ENCODE peak calls at places on chromosomes 12 and 14, in nine cellular contexts. One of them, this sample, is unnamed. For H3K9me3, the result is how much of the 10 kb centered on the place peaks cover.

GRCh38 chr12:32482226-32482625 is 82.9 kb downstream of the FGD4 start:
- DNase-seq in left ventricle myocardium inferior: no peak
- DNase-seq in colonic mucosa: no peak
- DNase-seq in heart right ventricle: peak
- DNase-seq in CD4-positive, alpha-beta T cell: no peak
- DNase-seq in endothelial cell of umbilical vein: peak
- DNase-seq in breast epithelium: no peak
- DNase-seq in aorta: no peak
- DNase-seq in CD8-positive, alpha-beta T cell: no peak
- DNase-seq in this sample: no peak

GRCh38 chr12:613996-614726 is 49.1 kb downstream of the NINJ2 start:
- DNase-seq in endothelial cell of umbilical vein: peak
- DNase-seq in CD8-positive, alpha-beta T cell: no peak
- DNase-seq in heart right ventricle: no peak
- DNase-seq in breast epithelium: no peak
- DNase-seq in aorta: peak
- DNase-seq in CD4-positive, alpha-beta T cell: peak
- DNase-seq in colonic mucosa: no peak
- DNase-seq in left ventricle myocardium inferior: peak
- DNase-seq in this sample: no peak

GRCh38 chr12:121494093-121494787 is 86.6 kb downstream of the KDM2B start:
- DNase-seq in CD8-positive, alpha-beta T cell: peak
- DNase-seq in breast epithelium: no peak
- DNase-seq in left ventricle myocardium inferior: peak
- DNase-seq in aorta: peak
- DNase-seq in CD4-positive, alpha-beta T cell: peak
- DNase-seq in colonic mucosa: peak
- DNase-seq in endothelial cell of umbilical vein: peak
- DNase-seq in heart right ventricle: peak
- DNase-seq in this sample: peak

GRCh38 chr12:45712319-45712718 is 17.2 kb upstream of the ARID2 start:
- DNase-seq in endothelial cell of umbilical vein: no peak
- DNase-seq in heart right ventricle: no peak
- DNase-seq in aorta: no peak
- DNase-seq in colonic mucosa: no peak
- DNase-seq in CD8-positive, alpha-beta T cell: no peak
- DNase-seq in left ventricle myocardium inferior: no peak
- DNase-seq in CD4-positive, alpha-beta T cell: no peak
- DNase-seq in breast epithelium: no peak
- DNase-seq in this sample: no peak

GRCh38 chr14:64683264-64683663 is 21.0 kb upstream of the PLEKHG3 start:
- DNase-seq in CD8-positive, alpha-beta T cell: no peak
- DNase-seq in heart right ventricle: no peak
- DNase-seq in left ventricle myocardium inferior: no peak
- DNase-seq in CD4-positive, alpha-beta T cell: no peak
- DNase-seq in colonic mucosa: no peak
- DNase-seq in endothelial cell of umbilical vein: no peak
- DNase-seq in aorta: no peak
- DNase-seq in breast epithelium: no peak
- DNase-seq in this sample: no peak

GRCh38 chr12:117622087-117622486 is 260.7 kb upstream of the NOS1 start:
- DNase-seq in CD4-positive, alpha-beta T cell: no peak
- DNase-seq in aorta: no peak
- DNase-seq in heart right ventricle: no peak
- DNase-seq in endothelial cell of umbilical vein: peak
- DNase-seq in colonic mucosa: no peak
- DNase-seq in left ventricle myocardium inferior: no peak
- DNase-seq in CD8-positive, alpha-beta T cell: no peak
- DNase-seq in breast epithelium: no peak
- DNase-seq in this sample: no peak

GRCh38 chr14:30957813-30958370 is 67.6 kb upstream of the AP4S1 start:
- DNase-seq in colonic mucosa: no peak
- DNase-seq in left ventricle myocardium inferior: no peak
- DNase-seq in breast epithelium: no peak
- DNase-seq in endothelial cell of umbilical vein: no peak
- DNase-seq in CD8-positive, alpha-beta T cell: no peak
- DNase-seq in CD4-positive, alpha-beta T cell: no peak
- DNase-seq in heart right ventricle: no peak
- DNase-seq in aorta: no peak
- DNase-seq in this sample: peak

GRCh38 chr14:77421241-77421640 is 2.1 kb downstream of the NOXRED1 start:
- DNase-seq in aorta: no peak
- DNase-seq in colonic mucosa: no peak
- DNase-seq in breast epithelium: no peak
- DNase-seq in heart right ventricle: no peak
- DNase-seq in left ventricle myocardium inferior: no peak
- DNase-seq in CD8-positive, alpha-beta T cell: no peak
- DNase-seq in endothelial cell of umbilical vein: no peak
- DNase-seq in CD4-positive, alpha-beta T cell: no peak
- DNase-seq in this sample: no peak

GRCh38 chr14:68468437-68469207 is 324.2 kb downstream of the ZFP36L1 start:
- DNase-seq in endothelial cell of umbilical vein: peak
- DNase-seq in aorta: no peak
- DNase-seq in colonic mucosa: no peak
- DNase-seq in CD4-positive, alpha-beta T cell: no peak
- DNase-seq in breast epithelium: no peak
- DNase-seq in left ventricle myocardium inferior: no peak
- DNase-seq in CD8-positive, alpha-beta T cell: no peak
- DNase-seq in heart right ventricle: no peak
- DNase-seq in this sample: peak

GRCh38 chr12:77494306-77494705 is 336.4 kb upstream of the NAV3 start:
- DNase-seq in breast epithelium: no peak
- DNase-seq in left ventricle myocardium inferior: no peak
- DNase-seq in aorta: no peak
- DNase-seq in colonic mucosa: no peak
- DNase-seq in CD8-positive, alpha-beta T cell: no peak
- DNase-seq in heart right ventricle: no peak
- DNase-seq in CD4-positive, alpha-beta T cell: no peak
- DNase-seq in endothelial cell of umbilical vein: no peak
- DNase-seq in this sample: no peak

GRCh38 chr12:89210277-89210676 is 142.0 kb downstream of the DUSP6 start:
- DNase-seq in breast epithelium: no peak
- DNase-seq in CD4-positive, alpha-beta T cell: no peak
- DNase-seq in CD8-positive, alpha-beta T cell: no peak
- DNase-seq in left ventricle myocardium inferior: no peak
- DNase-seq in colonic mucosa: no peak
- DNase-seq in endothelial cell of umbilical vein: no peak
- DNase-seq in heart right ventricle: no peak
- DNase-seq in aorta: no peak
- DNase-seq in this sample: no peak

GRCh38 chr14:104425763-104426691 is 153.5 kb upstream of the C14orf180 start:
- DNase-seq in heart right ventricle: no peak
- DNase-seq in aorta: no peak
- DNase-seq in CD8-positive, alpha-beta T cell: no peak
- DNase-seq in CD4-positive, alpha-beta T cell: no peak
- DNase-seq in endothelial cell of umbilical vein: no peak
- DNase-seq in breast epithelium: no peak
- DNase-seq in left ventricle myocardium inferior: no peak
- DNase-seq in colonic mucosa: no peak
- DNase-seq in this sample: no peak

GRCh38 chr12:26701604-26702215 is 131.3 kb downstream of the ITPR2 start:
- DNase-seq in heart right ventricle: no peak
- DNase-seq in aorta: no peak
- DNase-seq in colonic mucosa: no peak
- DNase-seq in CD4-positive, alpha-beta T cell: no peak
- DNase-seq in endothelial cell of umbilical vein: peak
- DNase-seq in CD8-positive, alpha-beta T cell: no peak
- DNase-seq in left ventricle myocardium inferior: no peak
- DNase-seq in breast epithelium: no peak
- DNase-seq in this sample: peak

GRCh38 chr12:96985515-96986362 is 78.7 kb downstream of the NEDD1 start:
- DNase-seq in aorta: no peak
- DNase-seq in colonic mucosa: no peak
- DNase-seq in heart right ventricle: no peak
- DNase-seq in left ventricle myocardium inferior: no peak
- DNase-seq in endothelial cell of umbilical vein: peak
- DNase-seq in CD8-positive, alpha-beta T cell: peak
- DNase-seq in breast epithelium: no peak
- DNase-seq in CD4-positive, alpha-beta T cell: peak
- DNase-seq in this sample: peak

GRCh38 chr14:64507376-64508156 is 3.0 kb downstream of the ZBTB1 start:
- DNase-seq in CD8-positive, alpha-beta T cell: no peak
- DNase-seq in breast epithelium: no peak
- DNase-seq in left ventricle myocardium inferior: no peak
- DNase-seq in aorta: no peak
- DNase-seq in CD4-positive, alpha-beta T cell: no peak
- DNase-seq in colonic mucosa: no peak
- DNase-seq in heart right ventricle: no peak
- DNase-seq in endothelial cell of umbilical vein: no peak
- DNase-seq in this sample: no peak

GRCh38 chr14:103543721-103544626 is 15.0 kb downstream of the TRMT61A start:
- DNase-seq in colonic mucosa: no peak
- DNase-seq in heart right ventricle: no peak
- DNase-seq in aorta: peak
- DNase-seq in CD8-positive, alpha-beta T cell: no peak
- DNase-seq in CD4-positive, alpha-beta T cell: no peak
- DNase-seq in endothelial cell of umbilical vein: no peak
- DNase-seq in breast epithelium: no peak
- DNase-seq in left ventricle myocardium inferior: peak
- DNase-seq in this sample: no peak

GRCh38 chr12:16198884-16199283 is 78.6 kb downstream of the SLC15A5 start:
- DNase-seq in endothelial cell of umbilical vein: no peak
- DNase-seq in CD8-positive, alpha-beta T cell: no peak
- DNase-seq in heart right ventricle: no peak
- DNase-seq in colonic mucosa: no peak
- DNase-seq in CD4-positive, alpha-beta T cell: no peak
- DNase-seq in breast epithelium: no peak
- DNase-seq in aorta: no peak
- DNase-seq in left ventricle myocardium inferior: no peak
- DNase-seq in this sample: no peak

GRCh38 chr12:7096006-7096903 is 4.0 kb upstream of the C1R start:
- DNase-seq in CD4-positive, alpha-beta T cell: no peak
- DNase-seq in CD8-positive, alpha-beta T cell: no peak
- DNase-seq in colonic mucosa: no peak
- DNase-seq in breast epithelium: no peak
- DNase-seq in endothelial cell of umbilical vein: no peak
- DNase-seq in aorta: no peak
- DNase-seq in left ventricle myocardium inferior: no peak
- DNase-seq in heart right ventricle: no peak
- DNase-seq in this sample: no peak

GRCh38 chr12:27984275-27984674 is 11.7 kb upstream of the PTHLH start:
- DNase-seq in breast epithelium: no peak
- DNase-seq in left ventricle myocardium inferior: no peak
- DNase-seq in aorta: no peak
- DNase-seq in CD4-positive, alpha-beta T cell: no peak
- DNase-seq in endothelial cell of umbilical vein: peak
- DNase-seq in CD8-positive, alpha-beta T cell: no peak
- DNase-seq in colonic mucosa: no peak
- DNase-seq in heart right ventricle: no peak
- DNase-seq in this sample: no peak

GRCh38 chr12:87802721-87803011 is 226.5 kb downstream of the C12orf50 start:
- DNase-seq in colonic mucosa: no peak
- DNase-seq in left ventricle myocardium inferior: no peak
- DNase-seq in CD8-positive, alpha-beta T cell: no peak
- DNase-seq in endothelial cell of umbilical vein: no peak
- DNase-seq in CD4-positive, alpha-beta T cell: no peak
- DNase-seq in breast epithelium: no peak
- DNase-seq in aorta: no peak
- DNase-seq in heart right ventricle: no peak
- DNase-seq in this sample: no peak

GRCh38 chr12:87807127-87807526 is 222.1 kb downstream of the C12orf50 start:
- DNase-seq in CD4-positive, alpha-beta T cell: no peak
- DNase-seq in endothelial cell of umbilical vein: no peak
- DNase-seq in breast epithelium: no peak
- DNase-seq in CD8-positive, alpha-beta T cell: no peak
- DNase-seq in aorta: no peak
- DNase-seq in colonic mucosa: no peak
- DNase-seq in heart right ventricle: no peak
- DNase-seq in left ventricle myocardium inferior: no peak
- DNase-seq in this sample: peak

GRCh38 chr12:87796961-87797516 is 232.2 kb downstream of the C12orf50 start:
- DNase-seq in aorta: no peak
- DNase-seq in CD8-positive, alpha-beta T cell: no peak
- DNase-seq in breast epithelium: no peak
- DNase-seq in endothelial cell of umbilical vein: no peak
- DNase-seq in heart right ventricle: no peak
- DNase-seq in CD4-positive, alpha-beta T cell: no peak
- DNase-seq in left ventricle myocardium inferior: no peak
- DNase-seq in colonic mucosa: no peak
- DNase-seq in this sample: no peak

GRCh38 chr12:87806310-87806709 is 222.9 kb downstream of the C12orf50 start:
- DNase-seq in left ventricle myocardium inferior: no peak
- DNase-seq in CD8-positive, alpha-beta T cell: no peak
- DNase-seq in colonic mucosa: no peak
- DNase-seq in breast epithelium: no peak
- DNase-seq in heart right ventricle: no peak
- DNase-seq in aorta: no peak
- DNase-seq in endothelial cell of umbilical vein: no peak
- DNase-seq in CD4-positive, alpha-beta T cell: no peak
- DNase-seq in this sample: no peak

GRCh38 chr12:87801860-87802720 is 227.1 kb downstream of the C12orf50 start:
- DNase-seq in left ventricle myocardium inferior: no peak
- DNase-seq in colonic mucosa: no peak
- DNase-seq in CD8-positive, alpha-beta T cell: no peak
- DNase-seq in aorta: no peak
- DNase-seq in CD4-positive, alpha-beta T cell: no peak
- DNase-seq in heart right ventricle: no peak
- DNase-seq in endothelial cell of umbilical vein: peak
- DNase-seq in breast epithelium: no peak
- DNase-seq in this sample: peak
- H3K9me3 ChIP-seq in left ventricle myocardium inferior: under half
- H3K9me3 ChIP-seq in colonic mucosa: under half
- H3K9me3 ChIP-seq in CD8-positive, alpha-beta T cell: under half
- H3K9me3 ChIP-seq in aorta: under half
- H3K9me3 ChIP-seq in CD4-positive, alpha-beta T cell: under half
- H3K9me3 ChIP-seq in heart right ventricle: under half
- H3K9me3 ChIP-seq in endothelial cell of umbilical vein: under half
- H3K9me3 ChIP-seq in breast epithelium: under half
- H3K9me3 ChIP-seq in this sample: under half

GRCh38 chr12:12465522-12465921 is 97.1 kb downstream of the DUSP16 start:
- DNase-seq in heart right ventricle: no peak
- DNase-seq in endothelial cell of umbilical vein: no peak
- DNase-seq in breast epithelium: no peak
- DNase-seq in CD8-positive, alpha-beta T cell: no peak
- DNase-seq in CD4-positive, alpha-beta T cell: no peak
- DNase-seq in left ventricle myocardium inferior: no peak
- DNase-seq in aorta: no peak
- DNase-seq in colonic mucosa: no peak
- DNase-seq in this sample: no peak
- H3K27ac ChIP-seq in heart right ventricle: no peak
- H3K27ac ChIP-seq in endothelial cell of umbilical vein: no peak
- H3K27ac ChIP-seq in breast epithelium: peak
- H3K27ac ChIP-seq in CD8-positive, alpha-beta T cell: peak
- H3K27ac ChIP-seq in CD4-positive, alpha-beta T cell: peak
- H3K27ac ChIP-seq in left ventricle myocardium inferior: no peak
- H3K27ac ChIP-seq in aorta: no peak
- H3K27ac ChIP-seq in colonic mucosa: no peak
- H3K27ac ChIP-seq in this sample: peak

GRCh38 chr12:133174901-133175300 is 6.4 kb upstream of the ZNF268 start:
- DNase-seq in CD8-positive, alpha-beta T cell: no peak
- DNase-seq in endothelial cell of umbilical vein: no peak
- DNase-seq in aorta: no peak
- DNase-seq in left ventricle myocardium inferior: no peak
- DNase-seq in colonic mucosa: no peak
- DNase-seq in breast epithelium: no peak
- DNase-seq in heart right ventricle: no peak
- DNase-seq in CD4-positive, alpha-beta T cell: no peak
- DNase-seq in this sample: no peak
- H3K9me3 ChIP-seq in CD8-positive, alpha-beta T cell: under half
- H3K9me3 ChIP-seq in endothelial cell of umbilical vein: under half
- H3K9me3 ChIP-seq in aorta: under half
- H3K9me3 ChIP-seq in left ventricle myocardium inferior: half or more
- H3K9me3 ChIP-seq in colonic mucosa: under half
- H3K9me3 ChIP-seq in breast epithelium: half or more
- H3K9me3 ChIP-seq in heart right ventricle: under half
- H3K9me3 ChIP-seq in CD4-positive, alpha-beta T cell: half or more
- H3K9me3 ChIP-seq in this sample: under half

GRCh38 chr14:94819531-94819930 is 49.6 kb upstream of the GSC start:
- DNase-seq in heart right ventricle: no peak
- DNase-seq in CD4-positive, alpha-beta T cell: no peak
- DNase-seq in left ventricle myocardium inferior: no peak
- DNase-seq in breast epithelium: no peak
- DNase-seq in aorta: no peak
- DNase-seq in endothelial cell of umbilical vein: no peak
- DNase-seq in CD8-positive, alpha-beta T cell: no peak
- DNase-seq in colonic mucosa: no peak
- DNase-seq in this sample: no peak
- H3K27ac ChIP-seq in heart right ventricle: no peak
- H3K27ac ChIP-seq in CD4-positive, alpha-beta T cell: no peak
- H3K27ac ChIP-seq in left ventricle myocardium inferior: no peak
- H3K27ac ChIP-seq in breast epithelium: no peak
- H3K27ac ChIP-seq in aorta: no peak
- H3K27ac ChIP-seq in endothelial cell of umbilical vein: no peak
- H3K27ac ChIP-seq in CD8-positive, alpha-beta T cell: no peak
- H3K27ac ChIP-seq in colonic mucosa: no peak
- H3K27ac ChIP-seq in this sample: no peak

This sample was measured in small intestine.